ENCODE peak calls at places on chromosomes 6 and 20, in seven cellular contexts. E is activated CD4-positive, CD25-positive, alpha-beta regulatory T cell; H is DMS 273 treated with DMSO at 0.1 percent for 48 hours; U is fibroblast of villous mesenchyme; W is OCI-LY7; T is amygdala; Q is thyroid gland. R is an unnamed sample.

GRCh38 chr20:61436268-61436667 is 184.2 kb downstream of the CDH4 start:
- DNase-seq in E (no peak), H (no peak), U (peak; percentile 2), W (no peak), T (no peak), Q (no peak), R (no peak)

GRCh38 chr6:293185-294174 is 1.2 kb downstream of the DUSP22 start:
- DNase-seq in E (no peak), H (no peak), U (peak; percentile 23), W (peak; percentile 47), T (no peak), Q (peak; percentile 25), R (no peak)

GRCh38 chr6:160733045-160733646 is 31.1 kb downstream of the PLG start:
- DNase-seq in E (no peak), H (no peak), U (peak; percentile 51), W (peak; percentile 86), T (no peak), Q (peak; percentile 25), R (peak; percentile 70)

GRCh38 chr6:55902796-55903195 is 27.4 kb upstream of the BMP5 start:
- DNase-seq in E (no peak), H (no peak), U (peak; percentile 25), W (no peak), T (no peak), Q (no peak), R (no peak)

GRCh38 chr6:118881440-118882313 is 12.3 kb upstream of the ASF1A start:
- DNase-seq in E (no peak), H (no peak), U (no peak), W (peak; percentile 67), T (no peak), Q (no peak), R (no peak)

GRCh38 chr6:119255492-119255891 is 94.1 kb downstream of the MAN1A1 start:
- DNase-seq in E (no peak), H (no peak), U (no peak), W (no peak), T (no peak), Q (no peak), R (no peak)

GRCh38 chr20:43926691-43927090 is 12.0 kb downstream of the TOX2 start:
- DNase-seq in E (no peak), H (no peak), U (no peak), W (no peak), T (peak; percentile 33), Q (peak; percentile 16), R (no peak)

GRCh38 chr6:24861934-24862333 is 63.2 kb upstream of the ARMH2 start:
- DNase-seq in E (no peak), H (no peak), U (no peak), W (peak; percentile 88), T (no peak), Q (no peak), R (no peak)

GRCh38 chr6:147311218-147311617 is 107.0 kb downstream of the STXBP5 start:
- DNase-seq in E (no peak), H (no peak), U (no peak), W (no peak), T (no peak), Q (no peak), R (no peak)

GRCh38 chr20:24958506-24959385 is 9.7 kb downstream of the CST7 start:
- DNase-seq in E (no peak), H (no peak), U (no peak), W (no peak), T (no peak), Q (no peak), R (no peak)

GRCh38 chr20:15739056-15739455 is 834.2 kb downstream of the KIF16B start:
- DNase-seq in E (no peak), H (no peak), U (peak; percentile 68), W (no peak), T (no peak), Q (no peak), R (no peak)

GRCh38 chr6:37979392-37980221 is 160.1 kb downstream of the ZFAND3 start:
- DNase-seq in E (no peak), H (no peak), U (no peak), W (no peak), T (no peak), Q (no peak), R (no peak)

GRCh38 chr6:71537717-71538116 is 249.1 kb downstream of the OGFRL1 start:
- DNase-seq in E (no peak), H (no peak), U (no peak), W (no peak), T (no peak), Q (no peak), R (no peak)

GRCh38 chr20:45823949-45824835 is 2.9 kb downstream of the TNNC2 start:
- DNase-seq in E (peak; percentile 14), H (no peak), U (no peak), W (peak; percentile 59), T (no peak), Q (peak; percentile 44), R (peak; percentile 72)

GRCh38 chr20:36540551-36541211 is 638 bp upstream of the MYL9 start:
- DNase-seq in E (no peak), H (no peak), U (no peak), W (no peak), T (no peak), Q (peak; percentile 67), R (no peak)

GRCh38 chr20:2535711-2536561 is 437 bp upstream of the TMC2 start:
- DNase-seq in E (no peak), H (no peak), U (no peak), W (no peak), T (no peak), Q (no peak), R (no peak)

GRCh38 chr20:48025061-48025515 is 239.8 kb upstream of the SULF2 start:
- DNase-seq in E (no peak), H (peak; percentile 71), U (peak; percentile 93), W (peak; percentile 15), T (no peak), Q (peak; percentile 8), R (peak; percentile 77)

GRCh38 chr6:165751486-165751885 is 88.4 kb upstream of the PDE10A start:
- DNase-seq in E (no peak), H (no peak), U (no peak), W (no peak), T (no peak), Q (no peak), R (no peak)

GRCh38 chr6:131851049-131851769 is 43.4 kb downstream of the ENPP1 start:
- DNase-seq in E (no peak), H (no peak), U (no peak), W (no peak), T (no peak), Q (no peak), R (no peak)

R was measured in NCI-H524.